ENCODE peak calls at places on chromosomes 6 and 20, in five cellular contexts. D, R, O, F and Q are unnamed samples.

GRCh38 chr6:33878541-33878940 is 74.7 kb upstream of the MLN start:
- DNase-seq in D (no peak), R (no peak), O (no peak), F (no peak), Q (no peak)

GRCh38 chr6:148935705-148936306 is 189.0 kb downstream of the UST start:
- DNase-seq in D (no peak), R (no peak), O (no peak), F (peak), Q (no peak)

GRCh38 chr6:37845930-37846329 is 26.4 kb downstream of the ZFAND3 start:
- DNase-seq in D (no peak), R (no peak), O (no peak), F (peak), Q (no peak)

GRCh38 chr20:2217857-2218529 is 77.8 kb upstream of the TGM3 start:
- DNase-seq in D (peak), R (no peak), O (no peak), F (no peak), Q (peak)

GRCh38 chr6:71678081-71678480 is 208.3 kb upstream of the RIMS1 start:
- DNase-seq in D (no peak), R (no peak), O (no peak), F (no peak), Q (no peak)

GRCh38 chr20:43972051-43972450 is 57.4 kb downstream of the TOX2 start:
- DNase-seq in D (no peak), R (no peak), O (no peak), F (no peak), Q (peak)

GRCh38 chr6:32522302-32523047 is 7.6 kb downstream of the HLA-DRB5 start:
- DNase-seq in D (no peak), R (no peak), O (no peak), F (no peak), Q (no peak)

GRCh38 chr20:37627060-37627766 is 66.6 kb upstream of the CTNNBL1 start:
- DNase-seq in D (peak), R (no peak), O (peak), F (peak), Q (no peak)

GRCh38 chr20:45878076-45878731 is 2.8 kb upstream of the ZSWIM1 start:
- DNase-seq in D (no peak), R (no peak), O (no peak), F (no peak), Q (no peak)

GRCh38 chr6:119145111-119145510 is 66.6 kb upstream of the FAM184A start:
- DNase-seq in D (no peak), R (no peak), O (no peak), F (no peak), Q (no peak)

GRCh38 chr6:127302728-127303675 is 36.3 kb downstream of the RNF146 start:
- DNase-seq in D (peak), R (peak), O (peak), F (peak), Q (peak)

GRCh38 chr6:79672631-79673065 is 41.5 kb downstream of the SH3BGRL2 start:
- DNase-seq in D (no peak), R (no peak), O (peak), F (peak), Q (no peak)

GRCh38 chr6:79671605-79672266 is 40.6 kb downstream of the SH3BGRL2 start:
- DNase-seq in D (no peak), R (peak), O (no peak), F (peak), Q (peak)

GRCh38 chr6:79676785-79677736 is 45.9 kb downstream of the SH3BGRL2 start:
- DNase-seq in D (no peak), R (no peak), O (no peak), F (no peak), Q (no peak)

GRCh38 chr6:79670789-79671188 is 39.7 kb downstream of the SH3BGRL2 start:
- DNase-seq in D (no peak), R (no peak), O (peak), F (no peak), Q (no peak)

DNA sequence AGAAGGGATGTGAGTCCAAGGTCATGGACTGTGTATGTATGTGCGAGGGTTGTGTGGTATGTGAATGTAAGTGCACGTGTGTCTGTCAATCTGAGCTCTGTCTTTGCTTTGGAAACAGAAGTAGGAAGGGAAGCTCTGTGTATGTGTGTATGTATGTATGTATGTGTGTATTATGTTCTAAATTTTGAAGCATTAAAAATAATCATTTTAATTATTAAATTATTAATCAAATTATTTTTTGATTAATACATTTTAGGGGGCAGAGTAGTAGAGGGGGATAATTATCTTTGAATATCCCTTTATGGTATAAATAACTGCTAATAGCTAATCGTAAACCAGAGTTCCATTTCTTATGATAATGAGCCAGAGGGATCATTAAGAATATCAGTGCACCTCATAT is 42.8 kb downstream of the SH3BGRL2 start:
- DNase-seq in D (no peak), R (no peak), O (no peak), F (no peak), Q (no peak)
- H3K27ac ChIP-seq in D (no peak), R (no peak), O (no peak), F (no peak), Q (no peak)

GRCh38 chr6:136464874-136465273 is 85.3 kb downstream of the MAP7 start:
- DNase-seq in D (no peak), R (no peak), O (no peak), F (no peak), Q (no peak)

GRCh38 chr6:136465766-136466303 is 84.4 kb downstream of the MAP7 start:
- DNase-seq in D (no peak), R (no peak), O (no peak), F (no peak), Q (no peak)

GRCh38 chr6:136466789-136467585 is 83.2 kb downstream of the MAP7 start:
- DNase-seq in D (no peak), R (no peak), O (no peak), F (no peak), Q (no peak)

GRCh38 chr6:136468711-136469110 is 81.5 kb downstream of the MAP7 start:
- DNase-seq in D (no peak), R (no peak), O (no peak), F (no peak), Q (no peak)

DNA sequence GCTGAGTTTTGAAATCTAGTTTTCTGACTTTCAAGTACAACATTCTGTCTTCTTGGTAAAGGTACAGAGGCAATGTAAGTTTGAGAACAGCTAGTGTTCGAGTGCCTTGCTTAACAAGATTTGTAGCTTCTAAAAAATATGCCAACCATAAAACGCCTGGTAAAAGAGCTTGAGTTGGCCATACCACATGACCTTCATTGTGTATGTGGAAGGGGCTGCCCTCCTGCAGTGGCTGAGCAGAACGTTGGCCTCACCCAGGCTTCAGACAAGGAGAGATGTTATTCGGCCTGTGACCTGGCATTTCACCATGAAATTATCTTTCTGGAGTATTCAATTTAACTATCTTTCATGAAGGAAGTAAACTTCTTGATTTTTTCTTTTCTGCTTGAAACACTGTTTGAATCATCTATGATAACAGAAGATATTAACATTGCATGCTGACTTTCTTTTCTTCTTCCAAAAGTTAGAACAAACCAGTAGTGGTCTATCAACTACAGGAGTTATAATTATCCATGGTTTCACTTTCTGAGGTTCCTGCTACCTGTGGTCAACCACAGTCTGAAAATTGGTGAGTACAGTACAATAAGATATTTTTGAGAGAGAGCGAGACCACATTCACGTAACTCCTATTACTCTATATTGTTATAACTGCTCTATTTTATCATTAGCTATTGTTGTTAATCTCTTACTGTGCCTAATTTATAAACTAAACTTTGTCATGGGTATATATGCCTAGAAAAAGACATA is 86.3 kb downstream of the MAP7 start:
- DNase-seq in D (no peak), R (no peak), O (no peak), F (no peak), Q (no peak)
- TF ChIP-seq CTCF in D (no peak), R (no peak), O (no peak), F (no peak), Q (no peak)

GRCh38 chr6:114131943-114132342 is 161.0 kb upstream of the HDAC2 start:
- DNase-seq in D (no peak), R (no peak), O (no peak), F (no peak), Q (no peak)
- H3K27ac ChIP-seq in D (no peak), R (no peak), O (no peak), F (no peak), Q (no peak)

GRCh38 chr6:2853766-2854393 is 12.2 kb upstream of the SERPINB1 start:
- DNase-seq in D (peak), R (peak), O (peak), F (peak), Q (peak)
- TF ChIP-seq CTCF in D (no peak), R (peak), O (peak), F (peak), Q (peak)

GRCh38 chr6:143362192-143362558 is 88.3 kb downstream of the ADAT2 start:
- DNase-seq in D (no peak), R (no peak), O (no peak), F (no peak), Q (no peak)
- H3K27ac ChIP-seq in D (no peak), R (no peak), O (no peak), F (no peak), Q (no peak)